ENCODE peak calls at places on chromosome 2, in nine cellular contexts. A is kidney glomerular epithelial cell; D is left cardiac atrium; U is HCT116; Z is fibroblast of lung; M is esophagus squamous epithelium; K is activated CD8-positive, alpha-beta memory T cell treated with anti-CD3 and anti-CD28 coated beads, Interleukin-2, amount 50 U/mL, for 4 hours; T is cardiac fibroblast; H is AG04450. E is an unnamed sample.

GRCh38 chr2:160051374-160051800 is 11.0 kb downstream of the PLA2R1 start:
- DNase-seq in D (no peak), M (no peak), K (no peak), U (no peak), A (peak), H (no peak), Z (no peak), T (peak), E (peak)

GRCh38 chr2:31125918-31126695 is 12.1 kb downstream of the GALNT14 start:
- DNase-seq in U (no peak), A (peak), Z (no peak), D (no peak), M (no peak), T (peak), H (no peak), K (no peak), E (no peak)

GRCh38 chr2:233404227-233404626 is 49.9 kb downstream of the DGKD start:
- DNase-seq in M (no peak), Z (peak), K (peak), D (no peak), U (peak), H (no peak), T (peak), A (peak), E (peak)

GRCh38 chr2:55232863-55233657 is 572 bp downstream of the RPS27A start:
- DNase-seq in T (peak), D (peak), K (peak), U (no peak), M (no peak), A (no peak), H (no peak), Z (peak), E (peak)

GRCh38 chr2:133884739-133885381 is 316.6 kb upstream of the NCKAP5 start:
- DNase-seq in T (peak), M (no peak), Z (peak), U (no peak), K (no peak), H (no peak), A (peak), D (no peak), E (peak)

GRCh38 chr2:189407161-189407943 is 33.9 kb upstream of the WDR75 start:
- DNase-seq in Z (peak), T (peak), A (peak), M (no peak), U (no peak), H (peak), D (no peak), K (no peak), E (peak)

GRCh38 chr2:174573621-174574081 is 24.0 kb downstream of the WIPF1 start:
- DNase-seq in H (no peak), K (no peak), M (no peak), T (no peak), A (no peak), D (peak), U (no peak), Z (no peak), E (no peak)

GRCh38 chr2:10132043-10132575 is 9.6 kb downstream of the RRM2 start:
- DNase-seq in D (no peak), Z (no peak), T (no peak), H (no peak), A (no peak), U (no peak), K (no peak), M (no peak), E (no peak)

GRCh38 chr2:198117397-198118041 is 313.1 kb downstream of the PLCL1 start:
- DNase-seq in Z (no peak), A (no peak), H (no peak), K (no peak), T (no peak), U (no peak), M (no peak), D (no peak), E (no peak)

GRCh38 chr2:11748018-11748860 is 1.8 kb downstream of the LPIN1 start:
- DNase-seq in H (no peak), D (no peak), K (no peak), A (no peak), U (no peak), T (no peak), M (no peak), Z (no peak), E (peak)

GRCh38 chr2:213818436-213818835 is 534.2 kb downstream of the SPAG16 start:
- DNase-seq in D (no peak), T (no peak), H (peak), Z (peak), A (no peak), U (no peak), M (no peak), K (no peak), E (no peak)

GRCh38 chr2:43898134-43898957 is 59.6 kb downstream of the ABCG8 start:
- DNase-seq in U (no peak), T (no peak), H (no peak), A (no peak), D (no peak), K (no peak), Z (peak), M (no peak), E (peak)